ENCODE peak calls at places on chromosomes 1 and 21, in six cellular contexts. One of them, this sample, is unnamed.

GRCh38 chr1:59404725-59405124 is 107.8 kb downstream of the FGGY start:
- DNase-seq in AG10803: peak
- DNase-seq in HCT116: no peak
- DNase-seq in lower lobe of right lung: no peak
- DNase-seq in BE2C: no peak
- DNase-seq in HFFc6: no peak
- DNase-seq in this sample: no peak

GRCh38 chr1:12594966-12595838 is 22.8 kb downstream of the DHRS3 start:
- DNase-seq in HCT116: no peak
- DNase-seq in HFFc6: no peak
- DNase-seq in lower lobe of right lung: peak
- DNase-seq in BE2C: peak
- DNase-seq in AG10803: peak
- DNase-seq in this sample: peak

GRCh38 chr1:93980320-93980744 is 71.1 kb upstream of the GCLM start:
- DNase-seq in BE2C: peak
- DNase-seq in HFFc6: no peak
- DNase-seq in HCT116: no peak
- DNase-seq in AG10803: peak
- DNase-seq in lower lobe of right lung: no peak
- DNase-seq in this sample: peak

GRCh38 chr21:30434033-30434631 is 4.1 kb downstream of the KRTAP13-4 start:
- DNase-seq in AG10803: peak
- DNase-seq in BE2C: peak
- DNase-seq in HFFc6: no peak
- DNase-seq in lower lobe of right lung: no peak
- DNase-seq in HCT116: no peak
- DNase-seq in this sample: peak

GRCh38 chr1:38047603-38048146 is 1.1 kb upstream of the POU3F1 start:
- DNase-seq in HFFc6: no peak
- DNase-seq in lower lobe of right lung: no peak
- DNase-seq in AG10803: peak
- DNase-seq in BE2C: no peak
- DNase-seq in HCT116: no peak
- DNase-seq in this sample: no peak

GRCh38 chr1:248858096-248858890 is 592 bp downstream of the ZNF692 start:
- DNase-seq in HFFc6: peak
- DNase-seq in BE2C: peak
- DNase-seq in HCT116: peak
- DNase-seq in lower lobe of right lung: peak
- DNase-seq in AG10803: peak
- DNase-seq in this sample: peak

GRCh38 chr1:13593511-13594131 is 10.0 kb downstream of the PDPN start:
- DNase-seq in HFFc6: no peak
- DNase-seq in BE2C: no peak
- DNase-seq in AG10803: peak
- DNase-seq in lower lobe of right lung: no peak
- DNase-seq in HCT116: no peak
- DNase-seq in this sample: no peak

GRCh38 chr1:21579788-21580187 is 70.6 kb downstream of the ALPL start:
- DNase-seq in HFFc6: no peak
- DNase-seq in lower lobe of right lung: no peak
- DNase-seq in HCT116: no peak
- DNase-seq in BE2C: no peak
- DNase-seq in AG10803: no peak
- DNase-seq in this sample: no peak

GRCh38 chr1:246695136-246695535 is 29.1 kb upstream of the SCCPDH start:
- DNase-seq in HFFc6: peak
- DNase-seq in BE2C: no peak
- DNase-seq in AG10803: peak
- DNase-seq in HCT116: no peak
- DNase-seq in lower lobe of right lung: no peak
- DNase-seq in this sample: no peak

GRCh38 chr1:210949039-210949438 is 184.9 kb downstream of the KCNH1 start:
- DNase-seq in AG10803: no peak
- DNase-seq in HFFc6: no peak
- DNase-seq in lower lobe of right lung: no peak
- DNase-seq in BE2C: no peak
- DNase-seq in HCT116: no peak
- DNase-seq in this sample: no peak

GRCh38 chr1:220922951-220923350 is 43.7 kb downstream of the HLX start:
- DNase-seq in AG10803: no peak
- DNase-seq in HFFc6: no peak
- DNase-seq in HCT116: no peak
- DNase-seq in lower lobe of right lung: no peak
- DNase-seq in BE2C: no peak
- DNase-seq in this sample: peak

DNA sequence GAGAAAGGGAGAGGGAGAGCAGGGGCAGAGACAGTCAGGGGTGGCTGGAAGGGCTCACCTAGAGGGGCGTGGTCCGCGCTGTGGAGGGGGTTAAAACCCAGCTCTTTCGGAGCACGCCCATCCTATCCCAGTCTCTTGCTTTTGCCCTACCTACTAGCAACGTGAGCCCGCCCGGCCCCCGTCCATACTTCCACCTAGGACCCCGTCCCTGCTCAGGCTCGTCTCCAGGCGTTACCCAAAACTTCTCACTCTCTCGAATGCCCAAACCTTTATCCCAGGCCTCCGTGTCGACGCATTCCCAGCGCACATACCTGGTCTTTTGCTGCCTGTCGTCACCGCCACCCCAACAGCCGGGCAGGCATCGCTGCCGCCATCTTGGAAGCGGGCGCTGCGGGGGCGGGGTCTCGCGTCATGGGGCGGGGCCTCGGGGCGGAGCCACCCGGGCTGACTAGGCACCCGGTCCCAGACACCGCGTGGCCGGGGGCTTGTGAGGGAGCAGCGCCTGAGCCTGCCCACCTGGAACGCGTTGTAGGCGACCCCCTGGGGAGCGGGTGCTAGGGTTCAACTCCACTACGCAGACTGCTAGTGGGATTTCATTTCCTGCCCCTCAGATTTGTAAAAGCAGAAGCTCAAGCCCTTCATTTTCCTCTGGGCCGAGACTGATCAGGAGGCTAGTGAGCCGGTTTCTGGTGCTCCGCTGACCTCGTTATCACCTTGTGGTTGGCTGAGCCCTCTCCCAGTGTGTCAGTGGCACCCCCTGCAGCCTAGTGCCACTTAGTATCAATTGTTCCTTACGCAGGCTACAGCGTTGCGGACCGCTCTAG is at the start of gene B4GALT3:
- DNase-seq in HFFc6: peak
- DNase-seq in AG10803: peak
- DNase-seq in HCT116: peak
- DNase-seq in BE2C: peak
- DNase-seq in lower lobe of right lung: peak
- DNase-seq in this sample: peak
- TF ChIP-seq CTCF in HFFc6: peak
- TF ChIP-seq CTCF in AG10803: peak
- TF ChIP-seq CTCF in HCT116: no peak
- TF ChIP-seq CTCF in BE2C: peak
- TF ChIP-seq CTCF in lower lobe of right lung: no peak
- TF ChIP-seq CTCF in this sample: no peak

GRCh38 chr1:40310983-40311642 is 6.0 kb downstream of the COL9A2 start:
- DNase-seq in HCT116: no peak
- DNase-seq in lower lobe of right lung: no peak
- DNase-seq in HFFc6: no peak
- DNase-seq in AG10803: no peak
- DNase-seq in BE2C: no peak
- DNase-seq in this sample: no peak
- TF ChIP-seq CTCF in HCT116: no peak
- TF ChIP-seq CTCF in lower lobe of right lung: no peak
- TF ChIP-seq CTCF in HFFc6: peak
- TF ChIP-seq CTCF in AG10803: no peak
- TF ChIP-seq CTCF in BE2C: no peak
- TF ChIP-seq CTCF in this sample: no peak

DNA sequence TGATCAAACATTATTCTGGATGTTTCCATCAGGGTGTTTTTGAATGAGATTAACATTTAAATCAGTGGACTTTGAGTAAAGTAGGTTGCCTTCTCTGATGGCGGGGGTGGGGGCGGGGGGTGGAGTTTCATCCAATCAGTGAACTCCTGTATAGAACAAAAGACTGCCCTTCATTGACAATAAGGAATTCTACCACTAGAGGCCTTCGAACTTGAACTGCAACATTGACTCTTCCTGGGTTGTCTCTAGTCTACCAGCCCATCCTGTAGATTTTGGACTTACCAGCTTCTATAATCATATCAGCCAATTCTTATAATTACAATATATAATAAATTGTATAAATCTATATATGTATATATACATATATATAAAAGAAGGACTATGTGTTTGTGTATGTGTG is 520.4 kb upstream of the CXADR start:
- DNase-seq in lower lobe of right lung: no peak
- DNase-seq in HCT116: no peak
- DNase-seq in BE2C: no peak
- DNase-seq in AG10803: no peak
- DNase-seq in HFFc6: no peak
- DNase-seq in this sample: no peak
- TF ChIP-seq CTCF in lower lobe of right lung: no peak
- TF ChIP-seq CTCF in HCT116: no peak
- TF ChIP-seq CTCF in BE2C: peak
- TF ChIP-seq CTCF in AG10803: no peak
- TF ChIP-seq CTCF in HFFc6: no peak
- TF ChIP-seq CTCF in this sample: no peak

GRCh38 chr1:119225831-119226230 is 85.4 kb upstream of the WARS2 start:
- DNase-seq in HCT116: no peak
- DNase-seq in HFFc6: no peak
- DNase-seq in BE2C: no peak
- DNase-seq in AG10803: no peak
- DNase-seq in lower lobe of right lung: no peak
- DNase-seq in this sample: no peak
- TF ChIP-seq CTCF in HCT116: no peak
- TF ChIP-seq CTCF in HFFc6: peak
- TF ChIP-seq CTCF in BE2C: peak
- TF ChIP-seq CTCF in AG10803: no peak
- TF ChIP-seq CTCF in lower lobe of right lung: no peak
- TF ChIP-seq CTCF in this sample: no peak

GRCh38 chr1:98661544-98662353 is at the start of gene SNX7:
- DNase-seq in AG10803: peak
- DNase-seq in HCT116: peak
- DNase-seq in BE2C: peak
- DNase-seq in lower lobe of right lung: peak
- DNase-seq in HFFc6: peak
- DNase-seq in this sample: peak
- TF ChIP-seq CTCF in AG10803: no peak
- TF ChIP-seq CTCF in HCT116: no peak
- TF ChIP-seq CTCF in BE2C: peak
- TF ChIP-seq CTCF in lower lobe of right lung: peak
- TF ChIP-seq CTCF in HFFc6: peak
- TF ChIP-seq CTCF in this sample: no peak

This sample was measured in glutamatergic neuron.